ENCODE peak calls at places on chromosomes 16 and 17, in five cellular contexts. P is astrocyte, D is stomach, Z is Caco-2, Y is body of pancreas. A is an unnamed sample. For H3K9me3 and H3K4me1, the result is how much of the 10 kb centered on the place peaks cover.

GRCh38 chr17:8148560-8148959 is 3.6 kb downstream of the PER1 start:
- DNase-seq in P (no peak), D (no peak), Z (no peak), Y (no peak), A (no peak)

GRCh38 chr16:8935989-8936388 is 27.7 kb downstream of the USP7 start:
- DNase-seq in P (no peak), D (no peak), Z (peak), Y (no peak), A (no peak)

GRCh38 chr16:74778646-74779045 is 4.0 kb upstream of the FA2H start:
- DNase-seq in P (no peak), D (peak), Z (no peak), Y (peak), A (no peak)

GRCh38 chr17:59840329-59840907 is 52.3 kb downstream of the TUBD1 start:
- DNase-seq in P (no peak), D (no peak), Z (no peak), Y (no peak), A (no peak)

GRCh38 chr17:2435852-2436251 is 35.0 kb upstream of the MNT start:
- DNase-seq in P (no peak), D (no peak), Z (no peak), Y (peak), A (no peak)

GRCh38 chr17:27520571-27521185 is 64.4 kb downstream of the KSR1 start:
- DNase-seq in P (no peak), D (no peak), Z (no peak), Y (no peak), A (no peak)

GRCh38 chr16:88558457-88559442 is 11.5 kb upstream of the ZC3H18 start:
- DNase-seq in P (peak), D (peak), Z (peak), Y (peak), A (no peak)

GRCh38 chr16:3728424-3729160 is 11.3 kb upstream of the TRAP1 start:
- DNase-seq in P (no peak), D (no peak), Z (no peak), Y (no peak), A (no peak)

GRCh38 chr17:39365252-39365651 is 36.2 kb downstream of the FBXL20 start:
- DNase-seq in P (peak), D (no peak), Z (no peak), Y (no peak), A (no peak)

GRCh38 chr17:77365584-77366186 is 224.9 kb downstream of the SEC14L1 start:
- DNase-seq in P (peak), D (peak), Z (no peak), Y (peak), A (peak)

GRCh38 chr16:9258423-9259051 is 167.1 kb downstream of the HAPSTR1 start:
- DNase-seq in P (peak), D (no peak), Z (peak), Y (peak), A (no peak)

GRCh38 chr16:77657016-77657415 is 65.3 kb upstream of the NUDT7 start:
- DNase-seq in P (peak), D (no peak), Z (peak), Y (no peak), A (no peak)

GRCh38 chr16:14286381-14287230 is 215.5 kb downstream of the MRTFB start:
- DNase-seq in P (no peak), D (no peak), Z (no peak), Y (no peak), A (peak)

GRCh38 chr16:80029706-80030481 is 429.4 kb upstream of the MAF start:
- DNase-seq in P (no peak), D (no peak), Z (no peak), Y (no peak), A (no peak)

GRCh38 chr16:2211923-2212347 is 1.3 kb upstream of the BRICD5 start:
- DNase-seq in P (no peak), D (no peak), Z (no peak), Y (no peak), A (no peak)

GRCh38 chr16:866252-866651 is 65.7 kb upstream of the GNG13 start:
- DNase-seq in P (no peak), D (no peak), Z (no peak), Y (no peak), A (no peak)

GRCh38 chr16:868386-868755 is 67.8 kb upstream of the GNG13 start:
- DNase-seq in P (no peak), D (no peak), Z (no peak), Y (no peak), A (no peak)

GRCh38 chr16:869823-870641 is 69.5 kb upstream of the GNG13 start:
- DNase-seq in P (no peak), D (no peak), Z (no peak), Y (no peak), A (no peak)

GRCh38 chr16:868846-869822 is 68.6 kb upstream of the GNG13 start:
- DNase-seq in P (no peak), D (no peak), Z (no peak), Y (no peak), A (no peak)

DNA sequence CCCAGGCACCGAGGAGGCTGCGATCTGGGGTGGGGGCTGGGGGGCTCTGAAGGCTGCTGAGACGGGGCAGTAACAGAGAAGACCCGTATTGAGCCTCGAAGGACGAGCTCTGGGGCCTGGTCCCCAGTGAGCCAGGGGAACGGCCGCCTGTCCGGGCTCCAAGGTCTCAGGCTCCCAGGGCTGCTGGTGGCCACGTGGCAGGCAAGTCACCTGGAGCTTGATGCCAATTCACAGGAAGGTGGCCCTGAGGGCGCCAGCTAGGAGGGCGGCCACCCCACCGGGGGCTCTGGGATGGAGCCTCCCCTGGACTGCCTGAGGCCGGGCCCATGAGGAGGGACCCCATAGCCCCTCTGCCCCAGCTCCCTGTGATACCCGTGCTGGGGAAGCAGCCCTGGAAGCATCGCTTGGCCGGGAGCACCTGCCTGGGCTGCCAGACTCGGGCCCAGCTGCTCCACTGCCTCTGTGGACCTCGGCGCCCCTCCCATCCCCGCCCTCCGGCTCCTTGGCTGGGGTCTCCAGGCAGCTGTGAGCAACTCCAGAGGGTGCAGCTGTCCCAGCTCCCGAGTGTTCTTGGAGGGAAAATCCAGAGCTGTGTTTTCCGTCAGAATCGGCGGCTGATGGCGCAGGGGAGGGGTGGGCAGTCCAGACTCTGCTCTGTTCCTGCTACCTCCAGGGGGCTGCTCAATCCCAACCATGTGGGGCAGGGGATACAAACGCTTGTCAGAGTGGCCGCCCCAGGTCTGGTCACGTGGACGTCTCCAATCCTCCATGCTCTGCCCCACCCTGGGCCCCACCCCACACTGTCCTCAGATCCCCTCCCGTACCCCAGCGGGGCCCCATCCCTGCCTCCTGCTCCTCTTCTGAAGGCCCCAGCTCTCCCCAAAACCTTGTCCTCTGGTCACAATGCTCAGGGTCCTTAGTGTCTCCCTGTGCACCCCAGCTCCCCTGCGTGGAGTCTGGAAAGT is 67.2 kb upstream of the GNG13 start:
- DNase-seq in P (no peak), D (no peak), Z (no peak), Y (no peak), A (no peak)
- H3K9me3 ChIP-seq in P (under half), D (under half), Z (under half), Y (under half), A (under half)

GRCh38 chr17:688100-688989 is 26.3 kb downstream of the VPS53 start:
- DNase-seq in P (no peak), D (no peak), Z (no peak), Y (no peak), A (no peak)
- TF ChIP-seq CTCF in P (peak), D (no peak), Z (no peak), Y (no peak), A (no peak)

GRCh38 chr17:81557276-81558114 is 5.3 kb upstream of the FAAP100 start:
- DNase-seq in P (no peak), D (no peak), Z (no peak), Y (no peak), A (no peak)
- H3K4me1 ChIP-seq in P (half or more), D (under half), Z (under half), Y (under half), A (under half)

GRCh38 chr17:29279397-29280070 is 14.4 kb downstream of the NUFIP2 start:
- DNase-seq in P (no peak), D (no peak), Z (no peak), Y (no peak), A (no peak)
- H3K9me3 ChIP-seq in P (under half), D (under half), Z (under half), Y (under half), A (under half)

DNA sequence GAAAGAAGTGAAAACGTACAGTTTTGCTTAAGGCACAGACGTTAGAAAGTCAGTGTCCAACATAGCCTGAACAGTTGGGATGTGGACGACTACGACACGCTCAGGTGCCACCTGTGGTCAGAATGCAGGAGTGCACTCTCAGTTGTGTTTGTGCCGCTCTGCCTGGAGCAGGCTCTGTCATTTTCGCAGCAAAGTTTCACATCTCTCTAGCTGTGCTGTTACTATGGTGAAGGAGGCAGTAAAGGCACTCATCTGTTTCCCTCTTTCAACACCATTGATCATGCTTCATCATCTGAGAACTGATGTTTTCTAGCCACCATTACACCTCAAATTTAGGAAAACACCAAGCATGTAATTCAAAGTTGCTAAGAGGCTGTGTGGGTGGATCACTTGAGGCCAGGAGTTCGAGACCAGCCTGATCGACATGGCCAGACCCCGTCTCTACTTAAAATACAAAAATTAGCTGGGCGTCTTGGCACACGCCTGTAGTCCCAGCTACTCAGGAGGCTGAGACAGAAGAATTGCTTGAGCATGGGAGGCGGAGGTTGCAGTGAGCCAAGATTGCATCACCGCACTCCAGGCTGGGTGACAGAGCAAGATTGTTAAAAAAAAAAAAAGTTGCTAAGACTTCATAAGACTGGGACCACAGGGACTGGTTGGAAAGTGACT is 44.9 kb upstream of the DNAJA2 start:
- DNase-seq in P (peak), D (peak), Z (peak), Y (peak), A (no peak)
- TF ChIP-seq CTCF in P (peak), D (no peak), Z (peak), Y (peak), A (no peak)

A was measured in CD8-positive, alpha-beta T cell.